ENCODE peak calls at places on chromosomes 16 and 17, in five cellular contexts. I, F, H, G and O are unnamed samples.

GRCh38 chr16:81366316-81366932 is 51.7 kb downstream of the GAN start:
- DNase-seq in H (peak; percentile 77), F (no peak), G (peak; percentile 21), I (peak; percentile 58), O (peak; percentile 63)

GRCh38 chr16:52812945-52813556 is 239.6 kb downstream of the CHD9NB start:
- DNase-seq in H (peak; percentile 59), I (peak; percentile 66), G (no peak), F (no peak), O (peak; percentile 43)

GRCh38 chr16:68446941-68447675 is 1.2 kb downstream of the SMPD3 start:
- DNase-seq in H (no peak), F (no peak), I (no peak), G (no peak), O (no peak)

GRCh38 chr16:84367297-84367680 is 1.0 kb upstream of the ATP2C2 start:
- DNase-seq in F (no peak), G (no peak), I (no peak), H (no peak), O (no peak)

GRCh38 chr17:35891273-35891672 is 11.1 kb upstream of the CCL5 start:
- DNase-seq in F (no peak), H (no peak), I (no peak), G (no peak), O (no peak)

GRCh38 chr17:10616502-10617119 is 40.5 kb downstream of the MYH3 start:
- DNase-seq in I (peak; percentile 81), H (peak; percentile 83), F (peak; percentile 74), G (peak; percentile 80), O (peak; percentile 65)

GRCh38 chr17:3557768-3558583 is at the start of gene TRPV3:
- DNase-seq in G (no peak), I (peak; percentile 97), F (peak; percentile 79), H (no peak), O (no peak)

GRCh38 chr17:3558603-3559269 is 1.1 kb upstream of the TRPV3 start:
- DNase-seq in F (peak; percentile 61), H (peak; percentile 45), G (no peak), I (peak; percentile 99), O (peak; percentile 69)

GRCh38 chr17:39852239-39852638 is 11.9 kb downstream of the IKZF3 start:
- DNase-seq in F (no peak), H (peak; percentile 19), G (no peak), I (no peak), O (no peak)

GRCh38 chr16:28910046-28911031 is 14.7 kb downstream of the RABEP2 start:
- DNase-seq in I (peak; percentile 63), F (peak; percentile 63), G (no peak), H (no peak), O (no peak)

GRCh38 chr17:40378966-40379365 is 14.4 kb upstream of the GJD3 start:
- DNase-seq in F (no peak), G (no peak), H (no peak), I (no peak), O (no peak)

GRCh38 chr16:89344846-89345577 is 127.5 kb downstream of the ZNF778 start:
- DNase-seq in G (no peak), F (peak; percentile 54), I (no peak), H (no peak), O (no peak)

GRCh38 chr16:48946687-48947370 is 334.8 kb downstream of the CBLN1 start:
- DNase-seq in I (no peak), H (no peak), F (no peak), G (no peak), O (no peak)

GRCh38 chr16:76309639-76310335 is 32.6 kb downstream of the CNTNAP4 start:
- DNase-seq in F (no peak), G (no peak), I (peak; percentile 45), H (no peak), O (no peak)

DNA sequence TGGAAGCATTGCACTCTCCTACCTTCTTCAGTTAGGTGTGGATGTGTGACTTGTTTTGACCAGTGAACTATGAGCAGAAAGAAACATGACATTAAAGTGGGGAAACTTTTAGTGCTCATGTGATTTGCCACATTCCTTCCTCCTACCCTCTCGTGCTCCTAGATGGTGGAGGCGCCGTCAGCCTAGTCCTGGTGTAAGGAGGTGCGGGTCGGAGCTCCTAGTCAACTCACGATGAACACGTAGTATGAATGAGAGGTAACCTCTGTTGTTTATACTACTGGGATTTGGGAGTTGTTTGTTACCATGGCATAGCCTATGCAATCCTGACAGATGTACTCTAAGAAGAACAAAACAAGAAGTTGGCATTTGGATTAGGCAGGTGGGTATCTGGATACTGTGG is 47.4 kb downstream of the KSR1 start:
- DNase-seq in I (no peak), H (no peak), F (no peak), G (no peak), O (no peak)
- H3K4me3 ChIP-seq in I (no peak overlapping the region), H (no peak overlapping the region), F (no peak overlapping the region), G (no peak overlapping the region), O (no peak overlapping the region)

DNA sequence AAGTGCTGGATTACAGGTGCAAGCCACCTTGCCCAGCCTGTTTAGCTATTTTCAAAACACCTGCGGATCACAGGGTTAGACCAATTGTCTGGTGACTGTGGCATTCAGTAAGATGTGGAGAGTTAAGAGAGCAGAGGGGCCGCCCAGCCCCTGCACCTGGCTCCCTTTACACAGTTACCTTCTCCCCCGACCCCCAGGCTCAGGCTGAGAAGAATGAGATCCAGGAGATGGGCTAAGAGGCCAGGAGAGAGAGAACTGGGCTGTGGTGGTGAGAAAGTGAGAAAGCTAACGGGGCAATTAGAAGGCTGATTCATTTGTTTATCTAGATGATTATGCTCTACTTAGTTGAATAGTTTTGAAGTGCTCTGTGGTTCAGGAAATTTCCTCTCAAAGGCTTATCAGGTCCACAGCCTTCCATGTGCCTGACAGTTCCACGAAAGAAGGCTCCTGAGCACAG is 67.8 kb upstream of the AXIN2 start:
- DNase-seq in F (no peak), I (no peak), G (no peak), H (no peak), O (peak; percentile 68)
- H3K4me3 ChIP-seq in F (no peak overlapping the region), I (no peak overlapping the region), G (no peak overlapping the region), H (no peak overlapping the region), O (no peak overlapping the region)

GRCh38 chr17:78323821-78324390 is 36.0 kb downstream of the SOCS3 start:
- DNase-seq in H (no peak), F (peak; percentile 60), I (no peak), G (no peak), O (no peak)
- H3K4me3 ChIP-seq in H (no peak overlapping the region), F (peak overlapping the region; percentile 20), I (no peak overlapping the region), G (no peak overlapping the region), O (no peak overlapping the region)

GRCh38 chr16:3690470-3690918 is 26.8 kb downstream of the TRAP1 start:
- DNase-seq in H (peak; percentile 96), F (peak; percentile 80), G (peak; percentile 67), I (peak; percentile 91), O (peak; percentile 96)
- H3K4me3 ChIP-seq in H (peak overlapping the region; percentile 40), F (no peak overlapping the region), G (no peak overlapping the region), I (no peak overlapping the region), O (peak overlapping the region; percentile 42)

GRCh38 chr17:74432484-74433391 is 850 bp downstream of the GPRC5C start:
- DNase-seq in I (no peak), G (no peak), F (no peak), H (no peak), O (no peak)
- H3K4me3 ChIP-seq in I (peak overlapping the region; percentile 51), G (peak overlapping the region; percentile 83), F (no peak overlapping the region), H (peak overlapping the region; percentile 59), O (peak overlapping the region; percentile 56)

GRCh38 chr16:4687416-4687815 is 5.9 kb upstream of the NUDT16L1 start:
- DNase-seq in H (no peak), I (no peak), F (no peak), G (no peak), O (no peak)

GRCh38 chr16:4689091-4689671 is 4.2 kb upstream of the NUDT16L1 start:
- DNase-seq in F (no peak), H (no peak), I (no peak), G (no peak), O (no peak)

GRCh38 chr16:4686497-4687210 is 6.7 kb upstream of the NUDT16L1 start:
- DNase-seq in H (no peak), G (no peak), I (no peak), F (no peak), O (no peak)

GRCh38 chr16:4688674-4689045 is 4.7 kb upstream of the NUDT16L1 start:
- DNase-seq in G (no peak), I (no peak), H (no peak), F (no peak), O (no peak)

DNA sequence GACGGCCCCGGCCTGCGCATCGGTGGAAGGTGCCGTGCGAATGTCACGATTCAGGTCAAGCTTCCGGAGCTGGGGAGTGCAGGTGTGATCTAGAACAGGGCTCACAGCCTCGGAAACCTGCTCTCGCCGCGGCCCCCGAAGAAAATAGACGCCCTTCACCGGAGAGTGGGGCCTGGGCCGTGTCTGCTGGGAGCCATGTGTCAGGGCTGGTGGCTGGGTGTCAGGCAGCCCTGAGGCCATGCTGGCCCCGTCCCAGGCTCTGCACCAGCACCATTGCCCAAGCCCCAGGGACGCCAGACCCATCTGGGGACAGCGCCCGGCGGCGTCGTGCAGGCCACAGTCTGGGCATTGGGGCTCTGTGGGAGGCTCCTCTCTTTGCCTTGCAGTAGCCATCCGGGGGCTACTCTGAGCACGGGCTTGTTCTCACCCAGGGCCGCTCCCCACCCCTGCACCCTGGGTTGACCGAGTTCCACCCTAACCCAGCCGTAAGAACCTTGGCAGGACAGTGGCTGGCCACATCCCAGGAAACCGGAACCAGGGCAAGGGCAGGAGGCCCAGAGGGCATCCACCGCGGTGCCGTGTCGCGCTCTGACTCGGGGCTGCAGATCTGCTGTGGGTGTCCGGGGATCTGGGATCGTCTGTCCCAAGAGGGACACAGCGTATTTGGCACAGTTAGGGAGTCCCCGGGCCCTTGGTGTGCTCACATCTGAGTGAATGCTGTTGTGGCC is 5.3 kb upstream of the NUDT16L1 start:
- DNase-seq in G (no peak), F (no peak), I (no peak), H (no peak), O (no peak)
- H3K4me3 ChIP-seq in G (no peak overlapping the region), F (no peak overlapping the region), I (no peak overlapping the region), H (no peak overlapping the region), O (no peak overlapping the region)

DNA sequence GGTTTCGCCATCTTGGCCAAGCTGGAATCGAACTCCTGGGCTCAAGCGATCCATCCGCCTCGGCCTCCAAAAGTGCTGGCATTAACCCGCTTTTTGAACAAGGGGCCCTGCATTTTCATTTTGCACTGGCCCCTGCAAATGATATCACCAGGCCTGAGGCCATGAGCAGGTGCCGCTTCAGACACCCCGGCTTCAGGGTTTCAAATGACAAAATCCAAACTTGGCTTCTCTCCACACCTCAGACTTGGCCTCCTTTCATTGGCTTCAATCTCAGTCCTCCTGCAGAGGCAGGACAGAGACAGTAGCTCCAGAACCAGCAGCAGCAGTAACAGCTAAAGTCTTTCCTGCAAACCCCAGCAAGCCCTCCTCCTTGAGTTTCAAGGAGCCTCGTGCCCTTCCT is 22.2 kb upstream of the CREBBP start:
- DNase-seq in I (no peak), G (no peak), F (peak; percentile 83), H (no peak), O (no peak)
- H3K4me3 ChIP-seq in I (no peak overlapping the region), G (no peak overlapping the region), F (no peak overlapping the region), H (no peak overlapping the region), O (no peak overlapping the region)

GRCh38 chr17:1906622-1907021 is 76.8 kb downstream of the RPA1 start:
- DNase-seq in I (no peak), G (peak; percentile 65), F (no peak), H (no peak), O (peak; percentile 5)
- H3K4me3 ChIP-seq in I (no peak overlapping the region), G (no peak overlapping the region), F (no peak overlapping the region), H (no peak overlapping the region), O (no peak overlapping the region)

GRCh38 chr17:29617125-29617480 is 5.6 kb downstream of the CORO6 start:
- DNase-seq in H (peak; percentile 72), G (no peak), F (no peak), I (peak; percentile 90), O (peak; percentile 73)
- H3K4me3 ChIP-seq in H (no peak overlapping the region), G (no peak overlapping the region), F (no peak overlapping the region), I (peak overlapping the region; percentile 36), O (no peak overlapping the region)

GRCh38 chr16:972316-973002 is 1.7 kb upstream of the LMF1 start:
- DNase-seq in F (peak; percentile 76), H (no peak), G (no peak), I (no peak), O (no peak)
- H3K4me3 ChIP-seq in F (no peak overlapping the region), H (no peak overlapping the region), G (no peak overlapping the region), I (no peak overlapping the region), O (no peak overlapping the region)